ENCODE peak calls at places on chromosomes 16 and 17, in four cellular contexts. V is IMR-90, W is mesendoderm, H is trophoblast cell. F is an unnamed sample.
A peak's percentile ranks its signal among the peaks of the same experiment; 100 is the strongest.

GRCh38 chr17:63817736-63818385 is 9.4 kb upstream of the PSMC5 start:
- DNase-seq in W (no peak), H (no peak), V (no peak), F (no peak)

GRCh38 chr16:19882186-19882585 is 2.5 kb downstream of the GPRC5B start:
- DNase-seq in V (no peak), H (no peak), W (peak; percentile 71), F (no peak)

GRCh38 chr17:57916925-57917858 is 38.0 kb downstream of the CUEDC1 start:
- DNase-seq in W (peak; percentile 54), H (no peak), V (no peak), F (no peak)

GRCh38 chr17:30104575-30105339 is 11.9 kb upstream of the NSRP1 start:
- DNase-seq in H (peak; percentile 99), W (peak; percentile 92), V (peak; percentile 75), F (peak; percentile 96)

GRCh38 chr16:19607610-19608280 is 52.2 kb downstream of the VPS35L start:
- DNase-seq in H (peak; percentile 99), V (peak; percentile 14), W (peak; percentile 59), F (no peak)

GRCh38 chr17:29855686-29856085 is 74.3 kb downstream of the SSH2 start:
- DNase-seq in H (no peak), V (peak; percentile 75), W (no peak), F (peak; percentile 50)

GRCh38 chr17:49076575-49077384 is 55.8 kb upstream of the B4GALNT2 start:
- DNase-seq in W (no peak), H (peak; percentile 42), V (peak; percentile 90), F (peak; percentile 91)

GRCh38 chr16:3259097-3259496 is 2.7 kb upstream of the MEFV start:
- DNase-seq in W (no peak), H (peak; percentile 61), V (no peak), F (no peak)

GRCh38 chr16:68359398-68360191 is 48.8 kb downstream of the PRMT7 start:
- DNase-seq in W (no peak), H (no peak), V (no peak), F (no peak)

GRCh38 chr17:39605492-39606433 is 2.0 kb downstream of the NEUROD2 start:
- DNase-seq in V (no peak), H (no peak), W (no peak), F (peak; percentile 35)

GRCh38 chr17:48113201-48113676 is 5.7 kb downstream of the SNX11 start:
- DNase-seq in H (no peak), W (no peak), V (no peak), F (no peak)

GRCh38 chr16:21159281-21159951 is 942 bp downstream of the LDAF1 start:
- DNase-seq in V (no peak), W (peak; percentile 68), H (peak; percentile 50), F (peak; percentile 40)

GRCh38 chr17:62188713-62189112 is 123.6 kb upstream of the MED13 start:
- DNase-seq in W (no peak), H (peak; percentile 56), V (peak; percentile 5), F (peak; percentile 41)

GRCh38 chr17:80957461-80957941 is 34.1 kb upstream of the CHMP6 start:
- DNase-seq in V (no peak), W (no peak), H (no peak), F (no peak)

GRCh38 chr16:52563767-52564611 is 17.0 kb upstream of the TOX3 start:
- DNase-seq in W (no peak), H (no peak), V (no peak), F (no peak)

GRCh38 chr16:90004577-90004976 is 14.7 kb downstream of the DBNDD1 start:
- DNase-seq in V (no peak), H (no peak), W (no peak), F (no peak)

GRCh38 chr17:58818654-58819053 is 63.0 kb downstream of the PPM1E start:
- DNase-seq in H (peak; percentile 56), V (no peak), W (no peak), F (no peak)

GRCh38 chr16:75555707-75556512 is at the start of gene TMEM231:
- DNase-seq in W (peak; percentile 97), H (peak; percentile 95), V (peak; percentile 89), F (peak; percentile 95)

GRCh38 chr17:64781394-64781793 is 119.3 kb upstream of the SMURF2 start:
- DNase-seq in H (peak; percentile 54), V (no peak), W (peak; percentile 49), F (peak; percentile 57)

GRCh38 chr16:57262841-57263584 is 18.0 kb downstream of the ARL2BP start:
- DNase-seq in V (no peak), H (no peak), W (no peak), F (no peak)

GRCh38 chr17:18319604-18320256 is 4.6 kb downstream of the SMCR8 start:
- DNase-seq in H (peak; percentile 58), W (peak; percentile 83), V (peak; percentile 68), F (peak; percentile 71)

GRCh38 chr16:81376880-81377279 is 62.1 kb downstream of the GAN start:
- DNase-seq in V (no peak), W (no peak), H (no peak), F (no peak)

GRCh38 chr17:63709110-63709509 is 9.2 kb upstream of the LIMD2 start:
- DNase-seq in W (no peak), V (no peak), H (no peak), F (no peak)

GRCh38 chr17:79556263-79556662 is 54.6 kb downstream of the RBFOX3 start:
- DNase-seq in V (no peak), H (no peak), W (no peak), F (no peak)

GRCh38 chr16:71328151-71328550 is 30.4 kb upstream of the CALB2 start:
- DNase-seq in W (no peak), V (no peak), H (no peak), F (no peak)

GRCh38 chr17:82933006-82933310 is 93.1 kb upstream of the ZNF750 start:
- DNase-seq in V (no peak), W (no peak), H (no peak), F (no peak)

GRCh38 chr17:59838196-59838911 is 54.4 kb downstream of the TUBD1 start:
- DNase-seq in W (peak; percentile 60), V (no peak), H (peak; percentile 36), F (no peak)

GRCh38 chr17:73396429-73397277 is 84.9 kb upstream of the CDC42EP4 start:
- DNase-seq in V (peak; percentile 4), W (no peak), H (no peak), F (peak; percentile 18)

GRCh38 chr16:56891685-56892084 is 26.7 kb downstream of the SLC12A3 start:
- DNase-seq in H (no peak), W (no peak), V (no peak), F (no peak)

GRCh38 chr17:57552114-57552601 is 192.9 kb downstream of the CCDC182 start:
- DNase-seq in V (no peak), W (peak; percentile 82), H (no peak), F (peak; percentile 57)

GRCh38 chr17:69170377-69170776 is 28.7 kb upstream of the ABCA6 start:
- DNase-seq in H (no peak), V (no peak), W (no peak), F (no peak)

GRCh38 chr17:15966183-15966878 is 21.4 kb downstream of the ADORA2B start:
- DNase-seq in V (peak; percentile 35), W (peak; percentile 83), H (peak; percentile 61), F (peak; percentile 71)

GRCh38 chr17:62178579-62178978 is 113.5 kb upstream of the MED13 start:
- DNase-seq in W (peak; percentile 33), V (peak; percentile 33), H (peak; percentile 68), F (peak; percentile 60)

GRCh38 chr17:49928826-49929475 is 40.0 kb upstream of the DLX4 start:
- DNase-seq in V (peak; percentile 17), W (peak; percentile 74), H (no peak), F (no peak)

GRCh38 chr16:23959069-23959800 is 123.5 kb downstream of the PRKCB start:
- DNase-seq in W (no peak), V (no peak), H (no peak), F (no peak)

GRCh38 chr17:17900615-17901520 is 64.1 kb upstream of the SREBF1 start:
- DNase-seq in V (peak; percentile 94), W (peak; percentile 30), H (peak; percentile 18), F (peak; percentile 87)

DNA sequence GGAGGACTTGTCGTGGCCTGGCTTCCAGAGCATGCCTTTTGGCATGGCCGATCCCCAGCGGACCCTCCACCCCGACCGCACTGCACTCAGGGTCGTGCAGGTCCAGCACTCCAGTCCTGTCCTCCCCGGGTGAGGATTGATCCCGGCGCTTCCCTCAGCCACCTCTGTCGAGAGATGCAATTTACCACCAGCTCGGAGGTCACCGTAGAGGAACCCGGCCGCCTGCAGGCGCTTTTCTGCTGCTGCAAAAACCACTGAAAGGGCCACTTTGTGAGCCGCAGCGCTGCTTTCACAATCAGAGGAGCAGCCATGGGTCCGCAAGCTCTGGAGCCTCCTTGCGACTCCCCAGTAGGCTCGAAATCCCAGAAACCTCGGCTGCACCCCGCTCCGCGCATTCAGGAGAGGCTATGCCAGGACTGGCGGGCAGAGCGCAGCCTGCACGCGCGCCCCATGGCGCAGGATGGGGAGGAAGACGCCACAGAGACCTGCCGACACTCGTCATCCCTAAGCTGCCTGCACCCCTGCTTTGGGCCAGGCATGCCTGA is 134.2 kb downstream of the HS3ST2 start:
- DNase-seq in V (no peak), W (peak; percentile 13), H (no peak), F (no peak)
- H3K4me3 ChIP-seq in V (no peak overlapping the region), W (no peak overlapping the region), H (no peak overlapping the region), F (no peak overlapping the region)

DNA sequence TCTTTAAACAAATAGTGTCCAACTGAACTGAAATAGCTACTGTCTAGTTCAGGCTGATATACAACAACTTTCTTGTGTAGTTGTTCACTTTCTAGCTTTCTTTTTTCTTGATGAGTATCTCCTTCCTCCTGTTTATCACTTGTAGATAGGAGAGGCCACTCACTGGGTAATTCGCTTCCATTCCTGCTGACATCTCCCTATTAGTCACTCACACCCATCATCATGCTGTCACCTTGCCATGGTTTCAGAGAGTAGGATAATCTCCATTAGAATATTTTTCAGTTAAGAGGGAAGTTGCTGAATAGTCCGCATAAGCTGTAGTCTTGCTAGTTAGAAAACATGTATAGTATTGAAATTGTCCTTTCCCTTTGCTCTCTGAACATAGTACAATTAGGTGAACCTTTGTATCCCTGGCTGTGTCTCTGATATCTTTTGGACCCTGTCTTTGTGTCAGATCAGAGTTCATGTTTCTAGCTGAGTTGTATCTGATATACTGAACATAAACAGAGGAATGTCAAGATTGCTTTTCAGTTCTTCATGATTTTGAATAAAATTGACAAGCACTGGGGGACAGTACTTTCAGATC is 64.4 kb upstream of the RASL10B start:
- DNase-seq in H (no peak), W (peak; percentile 26), V (peak; percentile 42), F (peak; percentile 12)
- H2BK120ac ChIP-seq in H (no peak overlapping the region), W (no peak overlapping the region), V (no peak overlapping the region), F (no peak overlapping the region)

GRCh38 chr17:76560036-76560876 is 20.4 kb downstream of the PRCD start:
- DNase-seq in W (no peak), V (no peak), H (no peak), F (peak; percentile 29)
- H3K4me3 ChIP-seq in W (no peak overlapping the region), V (no peak overlapping the region), H (no peak overlapping the region), F (no peak overlapping the region)

DNA sequence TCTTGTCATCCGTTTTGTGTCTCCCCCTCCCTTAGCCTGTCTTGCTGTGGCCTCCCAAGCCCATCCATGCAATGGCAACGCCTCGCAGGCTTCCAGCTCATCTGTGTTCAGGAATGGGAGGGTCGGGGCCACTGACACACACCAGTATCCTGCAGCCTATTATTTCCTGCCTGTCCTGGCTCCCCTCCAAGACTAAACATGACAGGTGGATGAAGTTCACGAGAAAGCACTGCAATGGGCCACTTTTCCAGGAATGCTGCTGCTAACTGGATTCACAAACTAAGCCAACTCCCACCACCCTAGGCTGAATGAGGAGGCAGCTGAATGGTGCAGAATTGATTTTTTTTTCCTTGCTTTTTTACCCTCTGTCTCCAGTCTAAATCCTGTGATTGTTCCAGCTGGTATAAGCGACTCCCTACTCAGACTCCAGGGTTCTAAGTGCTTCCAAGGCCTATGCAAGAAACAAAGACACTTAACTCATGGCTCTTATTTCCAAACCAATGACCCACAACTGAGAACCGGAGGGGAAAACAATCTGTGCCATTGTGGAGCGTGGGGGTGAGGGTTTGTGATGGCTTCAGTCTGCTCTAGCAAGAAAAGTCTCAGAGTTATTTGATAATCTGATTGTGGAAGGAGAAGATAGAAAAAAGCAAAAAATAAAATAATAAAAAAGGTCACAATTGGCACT is 23.3 kb downstream of the TMEM100 start:
- DNase-seq in H (no peak), V (no peak), W (no peak), F (no peak)
- H2BK120ac ChIP-seq in H (no peak overlapping the region), V (no peak overlapping the region), W (no peak overlapping the region), F (peak overlapping the region; percentile 64)

GRCh38 chr17:27349540-27350021 is 55.7 kb downstream of the WSB1 start:
- DNase-seq in W (peak; percentile 64), H (peak; percentile 96), V (no peak), F (no peak)
- H3K4me3 ChIP-seq in W (no peak overlapping the region), H (peak overlapping the region; percentile 65), V (no peak overlapping the region), F (peak overlapping the region; percentile 56)